ENCODE peak calls at places on chromosome 22, in six cellular contexts. H is uterus; A is testis; I is CD8-positive, alpha-beta memory T cell; T is mucosa of descending colon; Y is CD8-positive, alpha-beta T cell. B is an unnamed sample.

GRCh38 chr22:33897621-33897910 is 22.7 kb downstream of the LARGE1 start:
- DNase-seq in A (no peak), Y (no peak), H (no peak), I (no peak), T (no peak), B (no peak)

GRCh38 chr22:37222440-37222971 is 10.2 kb upstream of the SSTR3 start:
- DNase-seq in A (no peak), H (no peak), T (no peak), I (peak; percentile 37), Y (peak; percentile 81), B (no peak)

GRCh38 chr22:38016182-38017078 is 32.1 kb upstream of the SOX10 start:
- DNase-seq in Y (no peak), A (peak; percentile 93), I (no peak), H (no peak), T (peak; percentile 69), B (peak; percentile 69)

GRCh38 chr22:19122752-19123492 is 710 bp upstream of the DGCR2 start:
- DNase-seq in H (no peak), A (peak; percentile 43), Y (no peak), T (no peak), I (no peak), B (no peak)

GRCh38 chr22:39130152-39130704 is 22.3 kb downstream of the CBX7 start:
- DNase-seq in I (no peak), H (no peak), Y (no peak), T (no peak), A (no peak), B (no peak)

GRCh38 chr22:30801695-30802094 is 107.0 kb downstream of the OSBP2 start:
- DNase-seq in H (no peak), A (no peak), T (no peak), I (no peak), Y (no peak), B (no peak)

GRCh38 chr22:36155702-36156101 is 4.9 kb downstream of the APOL3 start:
- DNase-seq in A (peak; percentile 76), T (peak; percentile 35), H (peak; percentile 83), Y (no peak), I (no peak), B (peak; percentile 60)

GRCh38 chr22:19143967-19144400 is 467 bp downstream of the ESS2 start:
- DNase-seq in I (peak; percentile 14), A (no peak), Y (peak; percentile 51), T (no peak), H (no peak), B (no peak)

GRCh38 chr22:35961480-35961902 is 67.1 kb downstream of the RBFOX2 start:
- DNase-seq in A (peak; percentile 40), H (peak; percentile 73), I (no peak), T (no peak), Y (no peak), B (no peak)

GRCh38 chr22:41092847-41093371 is 517 bp downstream of the EP300 start:
- DNase-seq in T (peak; percentile 43), Y (no peak), I (peak; percentile 5), A (peak; percentile 44), H (peak; percentile 19), B (peak; percentile 44)

DNA sequence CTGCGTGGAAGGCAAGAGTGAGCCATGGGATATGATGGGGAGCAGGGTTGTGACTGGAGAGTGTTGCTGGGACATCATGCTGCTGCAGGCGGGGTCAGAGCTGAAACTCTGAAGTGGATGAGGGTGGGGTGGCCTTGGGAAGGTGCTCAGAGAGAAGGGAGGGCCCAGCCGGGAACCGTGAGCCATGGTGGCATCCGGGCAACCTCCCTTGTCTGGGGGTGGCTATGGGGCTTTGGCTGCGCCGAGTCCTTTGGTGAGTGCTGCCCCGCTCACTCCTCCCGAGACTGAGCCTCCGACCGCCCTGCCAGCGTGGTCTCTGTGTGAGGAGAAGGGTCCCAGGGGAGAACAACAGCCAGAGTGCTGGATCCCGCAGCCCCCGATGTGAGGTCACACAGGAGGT is 632.0 kb downstream of the BRD1 start:
- DNase-seq in H (no peak), I (no peak), A (no peak), Y (no peak), T (no peak), B (no peak)
- H3K9me3 ChIP-seq in H (no peaks in the 10 kb centered on the region), I (no peaks in the 10 kb centered on the region), A (no peaks in the 10 kb centered on the region), Y (no peaks in the 10 kb centered on the region), T (no peaks in the 10 kb centered on the region), B (no peaks in the 10 kb centered on the region)

GRCh38 chr22:48152154-48152775 is 1389.8 kb downstream of the TBC1D22A start:
- DNase-seq in A (peak; percentile 27), Y (no peak), T (no peak), H (no peak), I (no peak), B (no peak)
- H3K9me3 ChIP-seq in A (no peaks in the 10 kb centered on the region), Y (no peaks in the 10 kb centered on the region), T (no peaks in the 10 kb centered on the region), H (no peaks in the 10 kb centered on the region), I (no peaks in the 10 kb centered on the region), B (no peaks in the 10 kb centered on the region)

DNA sequence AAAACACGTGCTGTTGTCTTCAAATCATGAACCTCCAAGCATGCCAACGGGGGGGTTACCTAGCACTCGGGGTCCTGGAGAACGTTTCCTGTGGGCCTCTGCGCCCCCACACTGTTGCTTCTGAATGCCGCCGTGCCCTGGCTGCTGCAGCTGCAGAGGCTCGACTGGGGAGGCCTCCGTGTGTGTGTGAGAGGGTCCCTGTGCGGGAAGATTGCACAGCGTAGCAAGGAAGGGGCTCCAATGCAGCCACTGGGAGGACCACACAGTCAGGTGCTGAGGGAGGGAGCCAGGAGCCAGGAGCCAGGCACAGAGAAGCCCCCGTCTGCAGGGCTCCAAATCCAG is 1322.3 kb downstream of the TBC1D22A start:
- DNase-seq in H (no peak), I (no peak), A (no peak), T (no peak), Y (no peak), B (no peak)
- H3K9me3 ChIP-seq in H (no peaks in the 10 kb centered on the region), I (no peaks in the 10 kb centered on the region), A (no peaks in the 10 kb centered on the region), T (no peaks in the 10 kb centered on the region), Y (no peaks in the 10 kb centered on the region), B (no peaks in the 10 kb centered on the region)

DNA sequence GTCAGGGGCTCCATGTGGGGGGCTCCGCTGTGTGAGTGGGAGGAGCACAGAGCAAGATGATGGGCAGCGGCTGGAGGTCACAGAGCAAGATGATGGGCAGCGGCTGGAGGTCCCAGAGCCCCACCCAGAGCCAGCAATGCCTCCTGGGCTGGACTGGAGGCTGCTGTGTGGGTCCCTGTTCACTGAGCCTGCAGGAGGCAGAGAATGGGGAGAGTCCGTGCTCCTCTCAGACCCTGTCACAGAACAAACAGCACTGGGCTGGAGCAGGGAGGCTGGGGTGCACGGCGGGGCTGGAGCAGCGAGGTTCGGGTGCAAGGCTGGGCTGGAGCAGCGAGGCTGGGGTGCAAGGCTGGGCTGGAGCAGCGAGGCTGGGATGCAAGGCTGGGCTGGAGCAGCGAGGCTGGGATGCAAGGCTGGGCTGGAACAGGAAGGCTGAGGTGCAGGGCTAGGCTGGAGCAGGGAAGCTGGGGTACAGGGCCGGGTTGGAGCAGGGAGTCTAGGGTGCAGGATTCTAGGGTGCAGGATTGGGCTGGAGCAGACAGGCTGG is 198.6 kb downstream of the BRD1 start:
- DNase-seq in Y (no peak), T (no peak), A (no peak), H (no peak), I (no peak), B (no peak)
- H3K9me3 ChIP-seq in Y (no peaks in the 10 kb centered on the region), T (no peaks in the 10 kb centered on the region), A (no peaks in the 10 kb centered on the region), H (no peaks in the 10 kb centered on the region), I (no peaks in the 10 kb centered on the region), B (no peaks in the 10 kb centered on the region)

DNA sequence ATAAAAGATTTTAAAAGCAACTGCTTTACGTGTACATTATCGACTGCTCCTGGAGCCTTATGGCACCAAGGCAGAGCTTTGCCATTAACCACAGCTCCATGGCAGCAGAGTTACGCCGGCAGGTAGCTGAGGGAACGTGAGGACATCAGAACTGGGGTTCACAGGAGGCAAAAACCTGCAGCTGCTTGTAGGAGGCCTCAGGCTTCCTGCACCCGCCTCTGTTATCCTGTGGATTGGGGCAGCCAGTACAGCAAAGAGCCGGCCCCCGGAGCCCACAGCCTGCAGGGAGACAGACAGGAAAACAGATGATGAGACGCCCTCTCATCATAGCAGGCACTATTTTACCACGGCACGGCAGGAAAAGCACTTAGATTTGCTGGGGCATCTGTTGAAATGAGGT is 870.2 kb downstream of the TBC1D22A start:
- DNase-seq in H (no peak), Y (no peak), I (no peak), A (no peak), T (no peak), B (no peak)
- H3K9me3 ChIP-seq in H (no peaks in the 10 kb centered on the region), Y (no peaks in the 10 kb centered on the region), I (no peaks in the 10 kb centered on the region), A (no peaks in the 10 kb centered on the region), T (no peaks in the 10 kb centered on the region), B (no peaks in the 10 kb centered on the region)

B was measured in colonic mucosa.